ENCODE peak calls at places on chromosomes 6 and 20, in five cellular contexts. N, X, B, D and Q are unnamed samples.

GRCh38 chr6:129672883-129673631 is 36.9 kb downstream of the ARHGAP18 start:
- DNase-seq in N (peak; percentile 15), X (no peak), B (peak; percentile 77), D (peak; percentile 14), Q (peak; percentile 69)

GRCh38 chr6:115891111-115891669 is 169.5 kb downstream of the FRK start:
- DNase-seq in N (peak; percentile 5), X (no peak), B (peak; percentile 87), D (no peak), Q (peak; percentile 87)

GRCh38 chr20:49132995-49133451 is 55.1 kb downstream of the STAU1 start:
- DNase-seq in N (no peak), X (peak; percentile 38), B (peak; percentile 79), D (no peak), Q (peak; percentile 74)

GRCh38 chr6:5726976-5727718 is 279.6 kb downstream of the NRN1 start:
- DNase-seq in N (no peak), X (no peak), B (no peak), D (no peak), Q (no peak)

GRCh38 chr6:26124550-26125014 is 37.4 kb downstream of the HFE start:
- DNase-seq in N (no peak), X (no peak), B (no peak), D (no peak), Q (no peak)

GRCh38 chr20:37758332-37758731 is 64.5 kb downstream of the CTNNBL1 start:
- DNase-seq in N (peak; percentile 15), X (no peak), B (no peak), D (no peak), Q (no peak)

GRCh38 chr6:160115421-160115820 is 6.2 kb upstream of the SLC22A1 start:
- DNase-seq in N (no peak), X (no peak), B (no peak), D (no peak), Q (no peak)

GRCh38 chr20:7765221-7765620 is 175.0 kb downstream of the HAO1 start:
- DNase-seq in N (no peak), X (no peak), B (no peak), D (no peak), Q (no peak)

GRCh38 chr6:155108070-155108815 is 113.1 kb downstream of the TIAM2 start:
- DNase-seq in N (no peak), X (no peak), B (no peak), D (no peak), Q (no peak)

GRCh38 chr6:14711056-14711703 is 534.7 kb upstream of the JARID2 start:
- DNase-seq in N (peak; percentile 82), X (no peak), B (peak; percentile 96), D (no peak), Q (peak; percentile 90)

GRCh38 chr6:1884313-1884712 is 274.6 kb downstream of the FOXC1 start:
- DNase-seq in N (no peak), X (no peak), B (no peak), D (no peak), Q (no peak)

GRCh38 chr20:14953736-14954135 is 616.3 kb upstream of the FLRT3 start:
- DNase-seq in N (no peak), X (no peak), B (no peak), D (no peak), Q (no peak)

GRCh38 chr6:21987501-21987957 is 309.3 kb downstream of the PRL start:
- DNase-seq in N (peak; percentile 9), X (no peak), B (peak; percentile 90), D (no peak), Q (peak; percentile 72)

GRCh38 chr20:24616258-24617079 is 147.0 kb downstream of the SYNDIG1 start:
- DNase-seq in N (no peak), X (no peak), B (no peak), D (no peak), Q (no peak)

GRCh38 chr6:15026832-15027231 is 219.0 kb upstream of the JARID2 start:
- DNase-seq in N (no peak), X (no peak), B (no peak), D (no peak), Q (peak; percentile 33)

GRCh38 chr6:66210964-66211363 is 503.9 kb upstream of the EYS start:
- DNase-seq in N (no peak), X (no peak), B (peak; percentile 9), D (no peak), Q (peak; percentile 0)

GRCh38 chr20:56428881-56429280 is 16.8 kb downstream of the CASS4 start:
- DNase-seq in N (no peak), X (no peak), B (no peak), D (no peak), Q (no peak)

GRCh38 chr6:162777091-162777490 is 49.3 kb downstream of the PACRG start:
- DNase-seq in N (no peak), X (no peak), B (no peak), D (no peak), Q (no peak)

GRCh38 chr6:170156448-170157375 is 134.2 kb downstream of the DLL1 start:
- DNase-seq in N (no peak), X (no peak), B (no peak), D (no peak), Q (no peak)

GRCh38 chr6:12585497-12585958 is 131.0 kb upstream of the PHACTR1 start:
- DNase-seq in N (no peak), X (no peak), B (no peak), D (no peak), Q (no peak)

GRCh38 chr20:63260943-63261807 is 6.9 kb upstream of the NKAIN4 start:
- DNase-seq in N (no peak), X (no peak), B (no peak), D (no peak), Q (no peak)